ENCODE peak calls at places on chromosomes 5 and 9, in ten cellular contexts. One of them, this sample, is unnamed.
A peak's percentile ranks its signal among the peaks of the same experiment; 100 is the strongest.

GRCh38 chr5:177131352-177131710 is 2.2 kb upstream of the NSD1 start:
- DNase-seq in stomach: no peak
- DNase-seq in Peyer's patch: peak; percentile 44
- DNase-seq in uterus: no peak
- DNase-seq in H1: no peak
- DNase-seq in body of pancreas: no peak
- DNase-seq in adrenal gland: no peak
- DNase-seq in right lobe of liver: no peak
- DNase-seq in A549: no peak
- DNase-seq in spleen: peak; percentile 76
- DNase-seq in this sample: peak; percentile 64

GRCh38 chr5:178791976-178792375 is 61.5 kb upstream of the ZNF354A start:
- DNase-seq in stomach: no peak
- DNase-seq in Peyer's patch: no peak
- DNase-seq in uterus: no peak
- DNase-seq in H1: no peak
- DNase-seq in body of pancreas: no peak
- DNase-seq in adrenal gland: no peak
- DNase-seq in right lobe of liver: no peak
- DNase-seq in A549: no peak
- DNase-seq in spleen: no peak
- DNase-seq in this sample: peak; percentile 39

GRCh38 chr9:107153336-107153735 is 129.7 kb upstream of the RAD23B start:
- DNase-seq in stomach: no peak
- DNase-seq in Peyer's patch: no peak
- DNase-seq in uterus: no peak
- DNase-seq in H1: no peak
- DNase-seq in body of pancreas: no peak
- DNase-seq in adrenal gland: no peak
- DNase-seq in right lobe of liver: no peak
- DNase-seq in A549: no peak
- DNase-seq in spleen: no peak
- DNase-seq in this sample: no peak

GRCh38 chr9:10612649-10613398 is at the start of gene PTPRD:
- DNase-seq in stomach: peak; percentile 67
- DNase-seq in Peyer's patch: no peak
- DNase-seq in uterus: no peak
- DNase-seq in H1: peak; percentile 43
- DNase-seq in body of pancreas: peak; percentile 75
- DNase-seq in adrenal gland: no peak
- DNase-seq in right lobe of liver: no peak
- DNase-seq in A549: peak; percentile 64
- DNase-seq in spleen: peak; percentile 68
- DNase-seq in this sample: no peak

GRCh38 chr5:115561176-115561575 is 16.6 kb upstream of the FEM1C start:
- DNase-seq in stomach: no peak
- DNase-seq in Peyer's patch: no peak
- DNase-seq in uterus: no peak
- DNase-seq in H1: no peak
- DNase-seq in body of pancreas: no peak
- DNase-seq in adrenal gland: no peak
- DNase-seq in right lobe of liver: no peak
- DNase-seq in A549: no peak
- DNase-seq in spleen: no peak
- DNase-seq in this sample: no peak

GRCh38 chr5:149144637-149145036 is 3.3 kb downstream of the ABLIM3 start:
- DNase-seq in stomach: no peak
- DNase-seq in Peyer's patch: no peak
- DNase-seq in uterus: no peak
- DNase-seq in H1: no peak
- DNase-seq in body of pancreas: no peak
- DNase-seq in adrenal gland: no peak
- DNase-seq in right lobe of liver: no peak
- DNase-seq in A549: no peak
- DNase-seq in spleen: no peak
- DNase-seq in this sample: no peak

GRCh38 chr9:135864447-135865049 is 42.8 kb downstream of the CAMSAP1 start:
- DNase-seq in stomach: peak; percentile 66
- DNase-seq in Peyer's patch: peak; percentile 65
- DNase-seq in uterus: peak; percentile 63
- DNase-seq in H1: peak; percentile 43
- DNase-seq in body of pancreas: peak; percentile 76
- DNase-seq in adrenal gland: peak; percentile 83
- DNase-seq in right lobe of liver: peak; percentile 65
- DNase-seq in A549: peak; percentile 44
- DNase-seq in spleen: peak; percentile 82
- DNase-seq in this sample: no peak

GRCh38 chr5:168481330-168481788 is 4.9 kb upstream of the RARS1 start:
- DNase-seq in stomach: no peak
- DNase-seq in Peyer's patch: no peak
- DNase-seq in uterus: no peak
- DNase-seq in H1: no peak
- DNase-seq in body of pancreas: no peak
- DNase-seq in adrenal gland: no peak
- DNase-seq in right lobe of liver: no peak
- DNase-seq in A549: no peak
- DNase-seq in spleen: no peak
- DNase-seq in this sample: no peak

GRCh38 chr9:136409557-136410455 is 608 bp downstream of the ENTR1 start:
- DNase-seq in stomach: peak; percentile 33
- DNase-seq in Peyer's patch: no peak
- DNase-seq in uterus: no peak
- DNase-seq in H1: no peak
- DNase-seq in body of pancreas: peak; percentile 43
- DNase-seq in adrenal gland: peak; percentile 53
- DNase-seq in right lobe of liver: peak; percentile 73
- DNase-seq in A549: peak; percentile 24
- DNase-seq in spleen: peak; percentile 87
- DNase-seq in this sample: no peak

GRCh38 chr5:122937914-122938313 is 92.5 kb downstream of the SNX24 start:
- DNase-seq in stomach: peak; percentile 59
- DNase-seq in Peyer's patch: no peak
- DNase-seq in uterus: no peak
- DNase-seq in H1: no peak
- DNase-seq in body of pancreas: peak; percentile 79
- DNase-seq in adrenal gland: peak; percentile 54
- DNase-seq in right lobe of liver: peak; percentile 59
- DNase-seq in A549: no peak
- DNase-seq in spleen: no peak
- DNase-seq in this sample: peak; percentile 76

GRCh38 chr9:15308511-15308910 is 1.5 kb upstream of the TTC39B start:
- DNase-seq in stomach: no peak
- DNase-seq in Peyer's patch: no peak
- DNase-seq in uterus: no peak
- DNase-seq in H1: no peak
- DNase-seq in body of pancreas: no peak
- DNase-seq in adrenal gland: no peak
- DNase-seq in right lobe of liver: no peak
- DNase-seq in A549: no peak
- DNase-seq in spleen: no peak
- DNase-seq in this sample: no peak

GRCh38 chr9:96317335-96317980 is 15.5 kb upstream of the HSD17B3 start:
- DNase-seq in stomach: peak; percentile 59
- DNase-seq in Peyer's patch: peak; percentile 56
- DNase-seq in uterus: no peak
- DNase-seq in H1: no peak
- DNase-seq in body of pancreas: peak; percentile 20
- DNase-seq in adrenal gland: peak; percentile 55
- DNase-seq in right lobe of liver: no peak
- DNase-seq in A549: peak; percentile 69
- DNase-seq in spleen: peak; percentile 77
- DNase-seq in this sample: peak; percentile 70

GRCh38 chr9:36832232-36832795 is 201.8 kb downstream of the PAX5 start:
- DNase-seq in stomach: no peak
- DNase-seq in Peyer's patch: peak; percentile 27
- DNase-seq in uterus: no peak
- DNase-seq in H1: no peak
- DNase-seq in body of pancreas: no peak
- DNase-seq in adrenal gland: no peak
- DNase-seq in right lobe of liver: no peak
- DNase-seq in A549: no peak
- DNase-seq in spleen: no peak
- DNase-seq in this sample: peak; percentile 48

GRCh38 chr5:147578228-147579024 is 68.6 kb upstream of the DPYSL3 start:
- DNase-seq in stomach: no peak
- DNase-seq in Peyer's patch: no peak
- DNase-seq in uterus: no peak
- DNase-seq in H1: no peak
- DNase-seq in body of pancreas: no peak
- DNase-seq in adrenal gland: no peak
- DNase-seq in right lobe of liver: no peak
- DNase-seq in A549: peak; percentile 58
- DNase-seq in spleen: no peak
- DNase-seq in this sample: no peak

GRCh38 chr5:142568271-142568995 is 117.5 kb downstream of the FGF1 start:
- DNase-seq in stomach: no peak
- DNase-seq in Peyer's patch: no peak
- DNase-seq in uterus: peak; percentile 70
- DNase-seq in H1: no peak
- DNase-seq in body of pancreas: no peak
- DNase-seq in adrenal gland: peak; percentile 68
- DNase-seq in right lobe of liver: no peak
- DNase-seq in A549: no peak
- DNase-seq in spleen: no peak
- DNase-seq in this sample: peak; percentile 72

GRCh38 chr9:82957526-82958379 is 105.2 kb downstream of the RASEF start:
- DNase-seq in stomach: no peak
- DNase-seq in Peyer's patch: no peak
- DNase-seq in uterus: no peak
- DNase-seq in H1: no peak
- DNase-seq in body of pancreas: no peak
- DNase-seq in adrenal gland: no peak
- DNase-seq in right lobe of liver: no peak
- DNase-seq in A549: no peak
- DNase-seq in spleen: no peak
- DNase-seq in this sample: no peak

GRCh38 chr9:130313103-130313858 is 47.7 kb downstream of the HMCN2 start:
- DNase-seq in stomach: no peak
- DNase-seq in Peyer's patch: no peak
- DNase-seq in uterus: no peak
- DNase-seq in H1: no peak
- DNase-seq in body of pancreas: no peak
- DNase-seq in adrenal gland: no peak
- DNase-seq in right lobe of liver: peak; percentile 74
- DNase-seq in A549: no peak
- DNase-seq in spleen: no peak
- DNase-seq in this sample: no peak

GRCh38 chr5:170296036-170296934 is 1.3 kb downstream of the LCP2 start:
- DNase-seq in stomach: no peak
- DNase-seq in Peyer's patch: no peak
- DNase-seq in uterus: no peak
- DNase-seq in H1: no peak
- DNase-seq in body of pancreas: no peak
- DNase-seq in adrenal gland: no peak
- DNase-seq in right lobe of liver: no peak
- DNase-seq in A549: no peak
- DNase-seq in spleen: no peak
- DNase-seq in this sample: peak; percentile 40
- TF ChIP-seq CTCF in stomach: no peak
- TF ChIP-seq CTCF in Peyer's patch: no peak
- TF ChIP-seq CTCF in uterus: no peak
- TF ChIP-seq CTCF in H1: no peak
- TF ChIP-seq CTCF in body of pancreas: no peak
- TF ChIP-seq CTCF in adrenal gland: no peak
- TF ChIP-seq CTCF in right lobe of liver: no peak
- TF ChIP-seq CTCF in A549: no peak
- TF ChIP-seq CTCF in spleen: no peak
- TF ChIP-seq CTCF in this sample: no peak

GRCh38 chr5:119275146-119275872 is 80.5 kb upstream of the TNFAIP8 start:
- DNase-seq in stomach: no peak
- DNase-seq in Peyer's patch: no peak
- DNase-seq in uterus: no peak
- DNase-seq in H1: no peak
- DNase-seq in body of pancreas: no peak
- DNase-seq in adrenal gland: no peak
- DNase-seq in right lobe of liver: no peak
- DNase-seq in A549: peak; percentile 40
- DNase-seq in spleen: no peak
- DNase-seq in this sample: no peak
- H3K4me1 ChIP-seq in stomach: peaks cover 53% of the 10 kb centered on the region
- H3K4me1 ChIP-seq in Peyer's patch: peaks cover 24% of the 10 kb centered on the region
- H3K4me1 ChIP-seq in uterus: no peaks in the 10 kb centered on the region
- H3K4me1 ChIP-seq in H1: no peaks in the 10 kb centered on the region
- H3K4me1 ChIP-seq in body of pancreas: peaks cover 54% of the 10 kb centered on the region
- H3K4me1 ChIP-seq in adrenal gland: no peaks in the 10 kb centered on the region
- H3K4me1 ChIP-seq in right lobe of liver: no peaks in the 10 kb centered on the region
- H3K4me1 ChIP-seq in A549: peaks cover 57% of the 10 kb centered on the region
- H3K4me1 ChIP-seq in spleen: peaks cover 100% of the 10 kb centered on the region
- H3K4me1 ChIP-seq in this sample: no peaks in the 10 kb centered on the region

GRCh38 chr9:92964981-92965758 is 17.8 kb downstream of the FGD3 start:
- DNase-seq in stomach: peak; percentile 40
- DNase-seq in Peyer's patch: no peak
- DNase-seq in uterus: no peak
- DNase-seq in H1: no peak
- DNase-seq in body of pancreas: no peak
- DNase-seq in adrenal gland: no peak
- DNase-seq in right lobe of liver: peak; percentile 60
- DNase-seq in A549: no peak
- DNase-seq in spleen: peak; percentile 94
- DNase-seq in this sample: no peak

GRCh38 chr9:92962846-92963245 is 15.5 kb downstream of the FGD3 start:
- DNase-seq in stomach: no peak
- DNase-seq in Peyer's patch: no peak
- DNase-seq in uterus: no peak
- DNase-seq in H1: no peak
- DNase-seq in body of pancreas: no peak
- DNase-seq in adrenal gland: no peak
- DNase-seq in right lobe of liver: peak; percentile 5
- DNase-seq in A549: no peak
- DNase-seq in spleen: peak; percentile 72
- DNase-seq in this sample: no peak

GRCh38 chr9:92964607-92964975 is 17.3 kb downstream of the FGD3 start:
- DNase-seq in stomach: no peak
- DNase-seq in Peyer's patch: no peak
- DNase-seq in uterus: no peak
- DNase-seq in H1: no peak
- DNase-seq in body of pancreas: no peak
- DNase-seq in adrenal gland: no peak
- DNase-seq in right lobe of liver: no peak
- DNase-seq in A549: no peak
- DNase-seq in spleen: peak; percentile 89
- DNase-seq in this sample: no peak

GRCh38 chr9:92962303-92962649 is 15.0 kb downstream of the FGD3 start:
- DNase-seq in stomach: peak; percentile 15
- DNase-seq in Peyer's patch: no peak
- DNase-seq in uterus: no peak
- DNase-seq in H1: no peak
- DNase-seq in body of pancreas: no peak
- DNase-seq in adrenal gland: no peak
- DNase-seq in right lobe of liver: no peak
- DNase-seq in A549: no peak
- DNase-seq in spleen: peak; percentile 80
- DNase-seq in this sample: no peak

GRCh38 chr9:92963831-92964606 is 16.7 kb downstream of the FGD3 start:
- DNase-seq in stomach: peak; percentile 49
- DNase-seq in Peyer's patch: no peak
- DNase-seq in uterus: no peak
- DNase-seq in H1: no peak
- DNase-seq in body of pancreas: peak; percentile 50
- DNase-seq in adrenal gland: no peak
- DNase-seq in right lobe of liver: peak; percentile 59
- DNase-seq in A549: no peak
- DNase-seq in spleen: peak; percentile 94
- DNase-seq in this sample: no peak
- TF ChIP-seq POLR2A in stomach: no peak
- TF ChIP-seq POLR2A in Peyer's patch: no peak
- TF ChIP-seq POLR2A in uterus: no peak
- TF ChIP-seq POLR2A in H1: no peak
- TF ChIP-seq POLR2A in body of pancreas: peak; percentile 51
- TF ChIP-seq POLR2A in adrenal gland: no peak
- TF ChIP-seq POLR2A in right lobe of liver: no peak
- TF ChIP-seq POLR2A in A549: no peak
- TF ChIP-seq POLR2A in spleen: peak; percentile 73
- TF ChIP-seq POLR2A in this sample: no peak

GRCh38 chr9:88583901-88584596 is 49.1 kb downstream of the NXNL2 start:
- DNase-seq in stomach: no peak
- DNase-seq in Peyer's patch: no peak
- DNase-seq in uterus: no peak
- DNase-seq in H1: no peak
- DNase-seq in body of pancreas: no peak
- DNase-seq in adrenal gland: no peak
- DNase-seq in right lobe of liver: no peak
- DNase-seq in A549: no peak
- DNase-seq in spleen: no peak
- DNase-seq in this sample: no peak
- TF ChIP-seq CTCF in stomach: no peak
- TF ChIP-seq CTCF in Peyer's patch: no peak
- TF ChIP-seq CTCF in uterus: no peak
- TF ChIP-seq CTCF in H1: no peak
- TF ChIP-seq CTCF in body of pancreas: no peak
- TF ChIP-seq CTCF in adrenal gland: no peak
- TF ChIP-seq CTCF in right lobe of liver: no peak
- TF ChIP-seq CTCF in A549: no peak
- TF ChIP-seq CTCF in spleen: no peak
- TF ChIP-seq CTCF in this sample: no peak